ENCODE peak calls at places on chromosomes 13 and 19, in four cellular contexts. W is tibial nerve, J is H1, B is GM12891. S is an unnamed sample.

GRCh38 chr19:3450796-3451411 is 29.4 kb downstream of the SMIM24 start:
- DNase-seq in B (no peak), W (no peak), J (no peak), S (peak)

GRCh38 chr19:46493236-46494114 is 2.2 kb downstream of the PNMA8B start:
- DNase-seq in B (no peak), W (no peak), J (no peak), S (no peak)

GRCh38 chr19:15769586-15769985 is 17.9 kb upstream of the OR10H5 start:
- DNase-seq in J (no peak), W (no peak), B (no peak), S (no peak)

GRCh38 chr19:47228168-47228936 is 2.6 kb downstream of the BBC3 start:
- DNase-seq in J (no peak), W (no peak), B (no peak), S (peak)

GRCh38 chr13:29589234-29589633 is 6.3 kb downstream of the SLC7A1 start:
- DNase-seq in J (no peak), B (no peak), W (no peak), S (no peak)

GRCh38 chr19:16587031-16588023 is 15.1 kb upstream of the SLC35E1 start:
- DNase-seq in B (no peak), W (peak), J (no peak), S (no peak)

GRCh38 chr19:41753159-41753558 is 2.2 kb upstream of the CEACAM6 start:
- DNase-seq in J (no peak), W (no peak), B (peak), S (peak)

GRCh38 chr13:68927387-68928026 is 1180.1 kb upstream of the ATXN8OS start:
- DNase-seq in W (no peak), B (no peak), J (peak), S (no peak)

GRCh38 chr13:76708138-76708537 is 178.1 kb downstream of the KCTD12 start:
- DNase-seq in W (no peak), B (no peak), J (no peak), S (no peak)

GRCh38 chr13:97273341-97273831 is 51.3 kb downstream of the MBNL2 start:
- DNase-seq in W (no peak), J (no peak), B (no peak), S (no peak)

GRCh38 chr13:40982772-40983171 is 36.3 kb downstream of the ELF1 start:
- DNase-seq in J (no peak), W (no peak), B (no peak), S (peak)
- TF ChIP-seq POLR2A in J (no peak), W (no peak), B (peak), S (no peak)

GRCh38 chr19:50793558-50794065 is 3.4 kb downstream of the ACP4 start:
- DNase-seq in J (no peak), W (no peak), B (no peak), S (no peak)
- TF ChIP-seq POLR2A in J (peak), W (no peak), B (no peak), S (no peak)

GRCh38 chr13:67299731-67300130 is 69.6 kb upstream of the PCDH9 start:
- DNase-seq in B (no peak), J (no peak), W (no peak), S (no peak)

GRCh38 chr13:67303661-67304333 is 73.7 kb upstream of the PCDH9 start:
- DNase-seq in B (no peak), W (no peak), J (no peak), S (no peak)

GRCh38 chr13:67296511-67296910 is 66.4 kb upstream of the PCDH9 start:
- DNase-seq in J (no peak), B (no peak), W (no peak), S (no peak)

GRCh38 chr13:67298297-67298696 is 68.2 kb upstream of the PCDH9 start:
- DNase-seq in W (no peak), B (no peak), J (no peak), S (no peak)

DNA sequence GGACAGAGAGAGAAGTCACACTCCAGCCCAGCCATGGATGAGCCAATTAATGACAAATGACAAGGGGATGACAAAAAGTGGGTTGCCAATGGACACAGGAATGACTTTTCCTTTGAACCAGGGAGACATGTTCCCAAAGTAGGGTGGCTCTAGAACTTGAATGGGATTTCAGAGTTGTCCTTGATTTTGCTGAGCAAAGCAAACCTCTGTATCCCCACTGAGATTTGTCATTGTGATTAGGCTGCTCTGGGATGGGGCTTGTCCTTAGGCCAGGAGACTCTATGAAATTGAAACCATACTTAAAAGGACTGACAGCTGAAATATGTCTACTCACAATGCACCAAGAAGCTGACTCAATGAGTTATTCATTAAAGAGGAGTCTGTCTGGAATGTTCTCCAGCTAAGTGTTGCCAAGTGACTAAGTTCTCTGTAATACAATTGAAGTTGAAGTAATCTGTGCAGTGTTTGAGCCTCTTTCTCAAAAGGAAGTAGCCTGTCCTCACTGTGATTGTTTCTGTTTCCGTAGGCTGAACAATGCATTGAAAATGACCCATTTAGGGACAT is 69.0 kb upstream of the PCDH9 start:
- DNase-seq in W (no peak), B (no peak), J (no peak), S (no peak)
- TF ChIP-seq POLR2A in W (no peak), B (no peak), J (no peak), S (no peak)

DNA sequence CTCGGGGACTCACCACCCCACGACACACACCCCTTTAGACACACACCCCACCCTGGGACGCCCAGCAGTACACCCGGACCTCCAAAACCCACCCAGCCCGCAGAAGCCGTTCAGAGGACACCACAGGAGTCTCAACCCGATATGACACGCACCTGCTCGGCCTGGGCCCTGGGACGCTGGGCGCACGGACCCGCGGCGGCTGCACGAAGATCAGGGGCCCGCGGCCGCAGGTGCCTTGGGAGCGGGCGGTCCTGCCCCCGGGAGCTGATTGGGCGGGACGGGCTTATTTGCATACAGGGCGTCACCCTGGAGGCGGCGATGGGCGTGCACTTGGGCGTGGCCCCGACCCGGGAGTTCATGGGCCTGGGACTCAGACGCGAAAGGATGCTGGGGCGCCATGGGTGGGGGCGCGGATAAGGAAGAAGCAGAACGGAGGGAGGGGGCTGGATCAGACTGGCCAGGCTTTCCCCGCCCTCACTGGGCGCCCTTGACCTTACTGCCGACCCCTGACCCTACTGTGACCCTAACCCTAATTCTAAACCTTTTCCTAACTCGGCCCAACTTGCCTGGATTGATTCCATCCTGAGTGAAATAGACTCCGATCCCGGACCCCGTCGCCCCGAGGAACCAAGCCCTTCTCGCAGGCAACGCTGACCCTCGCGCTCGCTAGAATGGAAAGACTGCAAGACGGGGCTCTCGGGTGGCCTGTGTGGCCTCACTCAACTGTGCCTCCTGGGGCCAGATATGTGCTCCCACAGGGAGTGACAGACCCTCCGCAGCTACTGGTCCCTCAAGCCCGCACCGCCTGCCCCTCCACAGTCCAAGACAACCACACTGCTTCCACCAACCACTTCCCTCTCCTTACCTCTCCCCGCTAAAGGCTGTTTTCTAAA is at the start of gene MEF2B:
- DNase-seq in J (peak), W (peak), B (peak), S (peak)
- TF ChIP-seq POLR2A in J (no peak), W (no peak), B (peak), S (no peak)

GRCh38 chr13:93769126-93769525 is 542.5 kb downstream of the GPC6 start:
- DNase-seq in W (no peak), B (no peak), J (no peak), S (no peak)

GRCh38 chr13:93769607-93770006 is 543.0 kb downstream of the GPC6 start:
- DNase-seq in B (no peak), J (no peak), W (no peak), S (no peak)

GRCh38 chr13:93767231-93767916 is 540.8 kb downstream of the GPC6 start:
- DNase-seq in J (no peak), W (no peak), B (no peak), S (no peak)

GRCh38 chr13:93766719-93767118 is 540.1 kb downstream of the GPC6 start:
- DNase-seq in B (no peak), W (no peak), J (no peak), S (no peak)

DNA sequence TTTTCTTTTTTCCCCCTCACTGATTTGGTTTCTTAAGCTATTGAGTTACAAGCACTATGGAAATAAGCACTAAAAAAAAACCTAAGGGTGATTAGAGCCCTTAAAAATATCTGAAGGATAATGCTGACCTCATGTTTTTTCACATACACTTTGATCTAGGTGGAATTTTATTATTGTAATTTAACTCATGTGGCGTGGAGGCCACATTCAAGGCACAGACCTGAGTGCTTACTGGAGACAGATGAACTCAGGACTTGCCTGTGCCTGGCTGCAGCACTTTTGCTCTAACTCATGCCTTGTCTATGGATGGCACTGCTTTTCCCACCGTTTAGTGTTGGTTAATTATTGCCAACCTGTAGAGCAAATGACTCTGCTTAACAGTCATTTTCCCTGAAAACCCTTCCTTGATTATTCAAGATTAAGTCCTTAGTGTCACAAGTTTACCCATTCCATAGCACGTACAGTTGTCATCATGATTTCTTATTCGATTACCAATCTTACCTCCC is 541.4 kb downstream of the GPC6 start:
- DNase-seq in J (no peak), W (no peak), B (no peak), S (no peak)
- TF ChIP-seq POLR2A in J (no peak), W (no peak), B (no peak), S (no peak)

DNA sequence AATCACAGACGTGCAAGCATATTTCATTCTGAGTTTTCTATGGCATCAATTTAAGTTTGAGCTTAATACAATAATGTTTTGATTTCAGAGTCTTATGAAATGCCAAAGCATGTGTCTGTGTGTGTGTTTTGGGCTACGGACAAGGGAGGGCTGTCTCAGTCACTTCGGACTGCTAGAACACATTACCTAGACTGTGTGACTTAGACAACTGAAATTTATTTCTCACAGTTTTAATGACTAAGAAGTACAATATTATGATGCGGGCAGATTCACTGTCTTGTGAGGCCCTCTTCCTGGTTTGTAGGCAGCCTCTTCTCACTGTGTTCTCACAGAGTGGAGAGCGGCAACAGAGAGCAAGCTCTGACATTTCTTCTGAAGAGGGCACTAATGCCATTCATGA is 1202.0 kb downstream of the EFNB2 start:
- DNase-seq in W (no peak), B (no peak), J (no peak), S (no peak)
- TF ChIP-seq POLR2A in W (no peak), B (no peak), J (no peak), S (no peak)

GRCh38 chr19:40614595-40615411 is 13.6 kb downstream of the LTBP4 start:
- DNase-seq in J (no peak), W (peak), B (no peak), S (peak)
- TF ChIP-seq POLR2A in J (no peak), W (no peak), B (no peak), S (no peak)

GRCh38 chr13:65555973-65556372 is 1674.2 kb downstream of the PCDH9 start:
- DNase-seq in W (no peak), J (no peak), B (no peak), S (no peak)

GRCh38 chr13:65553328-65553727 is 1676.8 kb downstream of the PCDH9 start:
- DNase-seq in J (no peak), W (no peak), B (no peak), S (no peak)

GRCh38 chr13:65551208-65551607 is 1678.9 kb downstream of the PCDH9 start:
- DNase-seq in B (no peak), W (no peak), J (no peak), S (no peak)
- TF ChIP-seq POLR2A in B (no peak), W (no peak), J (no peak), S (no peak)